ENCODE peak calls at places on chromosomes 2 and 18, in five cellular contexts. Y, L, N, T and S are unnamed samples.

GRCh38 chr2:237067985-237068576 is 17.6 kb upstream of the COPS8 start:
- DNase-seq in L (no peak), T (no peak), Y (peak), N (no peak), S (no peak)

GRCh38 chr2:177535968-177536514 is 143.5 kb downstream of the AGPS start:
- DNase-seq in L (no peak), T (no peak), N (no peak), Y (no peak), S (no peak)

GRCh38 chr18:45637546-45638327 is 22.5 kb downstream of the SLC14A2 start:
- DNase-seq in Y (no peak), N (peak), T (no peak), L (no peak), S (no peak)

GRCh38 chr2:134623796-134624195 is 95.0 kb downstream of the TMEM163 start:
- DNase-seq in Y (no peak), T (no peak), N (no peak), L (no peak), S (no peak)

GRCh38 chr2:198168651-198169050 is 364.3 kb downstream of the PLCL1 start:
- DNase-seq in N (no peak), T (no peak), Y (no peak), L (no peak), S (peak)

GRCh38 chr2:206452750-206453149 is 9.4 kb downstream of the ADAM23 start:
- DNase-seq in L (no peak), T (peak), N (no peak), Y (no peak), S (peak)

GRCh38 chr2:25566094-25566493 is 107.3 kb downstream of the DTNB start:
- DNase-seq in N (no peak), L (peak), Y (no peak), T (no peak), S (no peak)

GRCh38 chr18:72941001-72941400 is 73.2 kb upstream of the NETO1 start:
- DNase-seq in N (no peak), Y (peak), L (no peak), T (no peak), S (peak)

GRCh38 chr18:54254265-54254758 is 15.0 kb upstream of the POLI start:
- DNase-seq in L (no peak), N (peak), T (peak), Y (peak), S (peak)

GRCh38 chr2:54704688-54705605 is 18.5 kb upstream of the EML6 start:
- DNase-seq in N (peak), T (peak), L (peak), Y (peak), S (peak)

GRCh38 chr2:157087373-157088005 is 170.0 kb upstream of the GALNT5 start:
- DNase-seq in L (no peak), N (peak), Y (no peak), T (peak), S (no peak)

GRCh38 chr18:25278415-25278814 is 73.6 kb downstream of the ZNF521 start:
- DNase-seq in N (peak), L (no peak), T (no peak), Y (peak), S (no peak)

GRCh38 chr2:77629529-77629928 is 107.4 kb upstream of the LRRTM4 start:
- DNase-seq in L (no peak), N (no peak), T (no peak), Y (no peak), S (no peak)

GRCh38 chr2:170817247-170817998 is 736 bp downstream of the GAD1 start:
- DNase-seq in N (peak), T (peak), Y (peak), L (no peak), S (no peak)

GRCh38 chr2:15425707-15426106 is 135.4 kb downstream of the NBAS start:
- DNase-seq in Y (no peak), T (no peak), L (no peak), N (no peak), S (no peak)

GRCh38 chr2:204228169-204228940 is 291.8 kb downstream of the ICOS start:
- DNase-seq in T (no peak), N (no peak), Y (no peak), L (no peak), S (no peak)

GRCh38 chr2:10303174-10303633 is 500 bp downstream of the HPCAL1 start:
- DNase-seq in L (no peak), Y (peak), N (no peak), T (no peak), S (no peak)

GRCh38 chr2:234745347-234745746 is 206.5 kb upstream of the SH3BP4 start:
- DNase-seq in N (no peak), Y (no peak), L (no peak), T (no peak), S (no peak)
- TF ChIP-seq CTCF in N (peak), Y (peak), L (peak), T (peak), S (peak)

DNA sequence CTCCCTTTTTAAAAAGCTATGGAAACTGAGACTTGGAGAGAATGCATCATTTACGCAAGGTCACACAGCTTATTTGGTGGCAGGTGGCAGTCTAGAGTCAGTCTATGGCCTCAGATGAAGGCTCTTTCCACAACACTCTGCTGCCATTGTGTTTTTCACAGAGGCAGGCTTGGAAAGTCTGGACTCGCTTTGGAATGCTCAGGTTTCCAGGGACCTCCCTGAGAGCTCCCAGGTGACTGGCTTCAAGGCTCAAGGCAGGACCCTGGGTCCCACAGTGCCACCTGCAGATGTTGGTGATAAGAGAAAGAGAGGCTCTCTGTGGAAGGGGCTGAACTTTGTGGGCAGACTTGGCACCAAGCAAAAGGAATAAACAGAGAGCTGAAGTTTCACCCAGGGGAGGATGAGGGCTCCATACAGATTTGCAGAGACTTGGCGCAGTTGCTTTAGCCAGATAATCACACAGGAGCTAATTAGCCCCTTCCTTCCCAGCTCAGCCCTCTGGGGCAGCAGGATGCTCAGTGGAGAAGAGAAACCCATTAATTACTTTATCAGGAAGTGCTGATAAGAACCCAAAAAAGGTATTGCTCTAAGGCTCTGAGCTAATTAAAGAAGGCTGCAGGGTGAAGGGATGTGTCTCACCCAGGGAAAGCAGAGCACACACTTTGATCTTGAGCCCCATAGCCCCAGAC is 103.5 kb downstream of the LBH start:
- DNase-seq in N (no peak), T (no peak), Y (no peak), L (peak), S (no peak)
- H3K4me3 ChIP-seq in N (no peak), T (no peak), Y (no peak), L (no peak), S (no peak)

GRCh38 chr18:12074734-12075133 is 18.9 kb upstream of the ANKRD62 start:
- DNase-seq in T (peak), N (no peak), L (no peak), Y (peak), S (no peak)
- TF ChIP-seq CTCF in T (peak), N (peak), L (no peak), Y (peak), S (peak)

GRCh38 chr2:37348155-37348554 is 3.7 kb downstream of the QPCT start:
- DNase-seq in Y (no peak), T (no peak), N (no peak), L (no peak), S (no peak)

GRCh38 chr2:37342636-37343211 is 1.7 kb upstream of the QPCT start:
- DNase-seq in Y (no peak), T (no peak), N (no peak), L (no peak), S (no peak)

GRCh38 chr2:37340637-37341036 is 3.8 kb upstream of the QPCT start:
- DNase-seq in N (no peak), Y (no peak), T (no peak), L (no peak), S (no peak)

GRCh38 chr2:37344453-37345361 is at the start of gene QPCT:
- DNase-seq in N (peak), Y (peak), T (peak), L (peak), S (peak)

GRCh38 chr2:37343537-37344434 is 644 bp upstream of the QPCT start:
- DNase-seq in L (peak), N (peak), T (peak), Y (peak), S (peak)
- H3K4me3 ChIP-seq in L (peak), N (peak), T (peak), Y (peak), S (peak)